ENCODE peak calls at places on chromosomes 2 and 18, in four cellular contexts. One of them, this sample, is unnamed. For H3K9me3 and H3K4me1, the result is how much of the 10 kb centered on the place peaks cover.

GRCh38 chr2:88753833-88754584 is 62.5 kb downstream of the RPIA start:
- DNase-seq in Panc1: no peak
- DNase-seq in fibroblast of lung: no peak
- DNase-seq in endothelial cell of umbilical vein: peak
- DNase-seq in this sample: no peak

GRCh38 chr2:70986499-70987189 is 8.0 kb downstream of the TEX261 start:
- DNase-seq in Panc1: no peak
- DNase-seq in fibroblast of lung: no peak
- DNase-seq in endothelial cell of umbilical vein: no peak
- DNase-seq in this sample: peak

GRCh38 chr2:192749606-192750200 is 555.0 kb upstream of the TMEFF2 start:
- DNase-seq in Panc1: no peak
- DNase-seq in fibroblast of lung: peak
- DNase-seq in endothelial cell of umbilical vein: no peak
- DNase-seq in this sample: no peak

GRCh38 chr2:68372435-68372834 is 7.4 kb downstream of the PLEK start:
- DNase-seq in Panc1: no peak
- DNase-seq in fibroblast of lung: no peak
- DNase-seq in endothelial cell of umbilical vein: no peak
- DNase-seq in this sample: no peak

GRCh38 chr18:48939368-48940097 is 11.2 kb downstream of the SMAD7 start:
- DNase-seq in Panc1: no peak
- DNase-seq in fibroblast of lung: peak
- DNase-seq in endothelial cell of umbilical vein: peak
- DNase-seq in this sample: peak

GRCh38 chr2:85797959-85798358 is 44.2 kb downstream of the ATOH8 start:
- DNase-seq in Panc1: no peak
- DNase-seq in fibroblast of lung: no peak
- DNase-seq in endothelial cell of umbilical vein: peak
- DNase-seq in this sample: no peak

GRCh38 chr2:69305712-69306611 is 81.1 kb downstream of the GFPT1 start:
- DNase-seq in Panc1: no peak
- DNase-seq in fibroblast of lung: peak
- DNase-seq in endothelial cell of umbilical vein: no peak
- DNase-seq in this sample: no peak

GRCh38 chr2:38835015-38835601 is 40.6 kb downstream of the DHX57 start:
- DNase-seq in Panc1: no peak
- DNase-seq in fibroblast of lung: peak
- DNase-seq in endothelial cell of umbilical vein: peak
- DNase-seq in this sample: no peak

GRCh38 chr2:135245055-135245454 is 193.0 kb downstream of the RAB3GAP1 start:
- DNase-seq in Panc1: no peak
- DNase-seq in fibroblast of lung: peak
- DNase-seq in endothelial cell of umbilical vein: peak
- DNase-seq in this sample: no peak

GRCh38 chr2:14552818-14553217 is 79.7 kb upstream of the LRATD1 start:
- DNase-seq in Panc1: no peak
- DNase-seq in fibroblast of lung: no peak
- DNase-seq in endothelial cell of umbilical vein: no peak
- DNase-seq in this sample: no peak

GRCh38 chr2:145413261-145413660 is 893.3 kb upstream of the ZEB2 start:
- DNase-seq in Panc1: no peak
- DNase-seq in fibroblast of lung: no peak
- DNase-seq in endothelial cell of umbilical vein: no peak
- DNase-seq in this sample: no peak

GRCh38 chr2:209391776-209392401 is 32.0 kb upstream of the MAP2 start:
- DNase-seq in Panc1: no peak
- DNase-seq in fibroblast of lung: peak
- DNase-seq in endothelial cell of umbilical vein: no peak
- DNase-seq in this sample: no peak

GRCh38 chr2:40020997-40021396 is 241.9 kb upstream of the THUMPD2 start:
- DNase-seq in Panc1: no peak
- DNase-seq in fibroblast of lung: no peak
- DNase-seq in endothelial cell of umbilical vein: no peak
- DNase-seq in this sample: no peak
- H3K9me3 ChIP-seq in Panc1: under half
- H3K9me3 ChIP-seq in fibroblast of lung: under half
- H3K9me3 ChIP-seq in endothelial cell of umbilical vein: under half
- H3K9me3 ChIP-seq in this sample: under half

DNA sequence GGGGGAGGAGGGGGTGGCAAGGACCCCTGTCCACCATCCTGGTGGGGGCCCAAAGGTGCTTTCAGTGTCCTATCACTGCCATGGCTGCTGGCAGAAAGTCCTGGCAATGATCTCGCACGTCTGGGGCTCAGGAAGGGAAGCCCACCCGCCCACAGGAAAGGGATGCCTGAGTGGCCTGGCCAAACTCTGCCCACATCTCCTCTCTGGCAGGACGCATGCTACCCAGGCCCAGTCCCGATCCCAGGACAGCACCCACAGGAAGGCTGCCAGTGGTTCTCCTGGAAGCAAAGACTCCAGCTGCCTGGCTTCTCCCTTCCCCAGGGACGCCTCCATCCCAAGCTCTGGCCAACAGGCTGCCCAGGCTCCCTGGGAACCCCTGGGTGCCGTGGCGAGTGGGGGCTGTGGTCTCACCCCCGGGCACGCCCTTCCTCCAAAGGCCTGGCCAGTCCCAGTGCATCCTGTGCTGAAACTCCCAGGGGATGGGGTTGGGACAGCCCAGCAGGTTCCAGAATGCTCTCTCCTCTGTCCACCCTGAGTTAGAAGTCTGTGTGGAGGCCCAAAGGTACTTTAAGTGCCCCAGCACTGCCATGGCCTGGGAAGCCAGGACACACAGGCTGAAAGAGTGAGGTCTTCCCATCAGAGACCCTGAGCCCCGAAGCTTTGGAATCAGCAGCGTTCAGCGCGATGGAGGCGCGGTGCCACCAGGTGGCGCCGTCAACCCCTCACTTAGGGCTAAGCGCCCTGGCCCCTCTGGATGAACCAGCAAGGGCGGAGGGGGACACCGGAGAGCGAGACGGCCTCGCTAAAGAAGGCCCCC is 29.8 kb upstream of the TAF1B start:
- DNase-seq in Panc1: no peak
- DNase-seq in fibroblast of lung: peak
- DNase-seq in endothelial cell of umbilical vein: peak
- DNase-seq in this sample: peak
- H3K4me3 ChIP-seq in Panc1: no peak
- H3K4me3 ChIP-seq in fibroblast of lung: no peak
- H3K4me3 ChIP-seq in endothelial cell of umbilical vein: no peak
- H3K4me3 ChIP-seq in this sample: no peak

GRCh38 chr2:9228781-9229469 is 22.3 kb downstream of the ASAP2 start:
- DNase-seq in Panc1: no peak
- DNase-seq in fibroblast of lung: no peak
- DNase-seq in endothelial cell of umbilical vein: no peak
- DNase-seq in this sample: no peak

GRCh38 chr2:9230051-9230802 is 23.6 kb downstream of the ASAP2 start:
- DNase-seq in Panc1: no peak
- DNase-seq in fibroblast of lung: peak
- DNase-seq in endothelial cell of umbilical vein: no peak
- DNase-seq in this sample: no peak

GRCh38 chr2:9228088-9228751 is 21.6 kb downstream of the ASAP2 start:
- DNase-seq in Panc1: no peak
- DNase-seq in fibroblast of lung: peak
- DNase-seq in endothelial cell of umbilical vein: peak
- DNase-seq in this sample: no peak

GRCh38 chr2:9230881-9231280 is 24.3 kb downstream of the ASAP2 start:
- DNase-seq in Panc1: no peak
- DNase-seq in fibroblast of lung: no peak
- DNase-seq in endothelial cell of umbilical vein: no peak
- DNase-seq in this sample: no peak

GRCh38 chr2:9229470-9229820 is 22.8 kb downstream of the ASAP2 start:
- DNase-seq in Panc1: no peak
- DNase-seq in fibroblast of lung: no peak
- DNase-seq in endothelial cell of umbilical vein: no peak
- DNase-seq in this sample: no peak
- H3K4me1 ChIP-seq in Panc1: half or more
- H3K4me1 ChIP-seq in fibroblast of lung: under half
- H3K4me1 ChIP-seq in endothelial cell of umbilical vein: half or more
- H3K4me1 ChIP-seq in this sample: under half

GRCh38 chr2:62372824-62373223 is 133.2 kb downstream of the TMEM17 start:
- DNase-seq in Panc1: no peak
- DNase-seq in fibroblast of lung: no peak
- DNase-seq in endothelial cell of umbilical vein: no peak
- DNase-seq in this sample: no peak
- H3K9me3 ChIP-seq in Panc1: under half
- H3K9me3 ChIP-seq in fibroblast of lung: under half
- H3K9me3 ChIP-seq in endothelial cell of umbilical vein: under half
- H3K9me3 ChIP-seq in this sample: under half

GRCh38 chr2:109612991-109613921 is 510 bp downstream of the SEPTIN10 start:
- DNase-seq in Panc1: no peak
- DNase-seq in fibroblast of lung: peak
- DNase-seq in endothelial cell of umbilical vein: peak
- DNase-seq in this sample: no peak

GRCh38 chr2:109607766-109608165 is 6.0 kb downstream of the SEPTIN10 start:
- DNase-seq in Panc1: no peak
- DNase-seq in fibroblast of lung: peak
- DNase-seq in endothelial cell of umbilical vein: peak
- DNase-seq in this sample: no peak

GRCh38 chr2:109611467-109612095 is 2.2 kb downstream of the SEPTIN10 start:
- DNase-seq in Panc1: no peak
- DNase-seq in fibroblast of lung: peak
- DNase-seq in endothelial cell of umbilical vein: peak
- DNase-seq in this sample: no peak

GRCh38 chr2:109613922-109614714 is at the start of the genes SEPTIN10 and SOWAHC:
- DNase-seq in Panc1: peak
- DNase-seq in fibroblast of lung: peak
- DNase-seq in endothelial cell of umbilical vein: peak
- DNase-seq in this sample: peak

DNA sequence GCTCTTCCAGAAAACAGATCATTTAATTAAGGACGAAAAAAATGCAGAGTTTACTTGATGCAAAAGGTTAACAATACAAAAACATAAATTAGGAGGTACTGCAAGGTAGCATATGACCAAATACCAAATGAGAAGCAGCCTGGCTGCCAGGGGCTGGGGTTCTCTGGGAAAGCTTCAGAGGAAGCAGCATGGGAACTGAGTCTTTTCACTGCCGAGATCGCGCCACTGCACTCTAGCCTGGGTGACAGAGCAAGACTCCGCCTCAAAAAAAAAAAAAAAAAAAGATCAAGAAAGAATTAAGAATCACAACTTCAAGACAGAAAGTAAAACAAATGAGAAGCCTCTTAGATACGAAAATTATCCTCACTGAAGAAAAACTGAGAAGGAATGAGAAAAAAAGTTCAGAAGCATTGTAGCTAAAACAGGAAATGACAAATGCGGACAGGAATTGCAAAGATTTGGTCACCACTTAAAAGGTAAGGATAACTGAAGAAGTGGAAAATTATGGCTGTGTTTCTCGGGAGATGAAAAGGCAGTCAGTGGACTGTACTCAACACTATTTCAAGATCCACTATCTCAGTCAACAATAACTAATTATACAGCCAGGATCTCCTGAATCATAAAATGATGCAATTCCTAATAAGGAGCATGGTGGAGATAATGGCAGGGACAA is 4.3 kb downstream of the SEPTIN10 start:
- DNase-seq in Panc1: no peak
- DNase-seq in fibroblast of lung: peak
- DNase-seq in endothelial cell of umbilical vein: peak
- DNase-seq in this sample: no peak
- H3K4me3 ChIP-seq in Panc1: peak
- H3K4me3 ChIP-seq in fibroblast of lung: peak
- H3K4me3 ChIP-seq in endothelial cell of umbilical vein: peak
- H3K4me3 ChIP-seq in this sample: no peak

GRCh38 chr2:118670868-118671267 is 176.6 kb downstream of the EN1 start:
- DNase-seq in Panc1: no peak
- DNase-seq in fibroblast of lung: peak
- DNase-seq in endothelial cell of umbilical vein: no peak
- DNase-seq in this sample: no peak
- H3K4me1 ChIP-seq in Panc1: under half
- H3K4me1 ChIP-seq in fibroblast of lung: under half
- H3K4me1 ChIP-seq in endothelial cell of umbilical vein: under half
- H3K4me1 ChIP-seq in this sample: under half

GRCh38 chr18:78890388-78890787 is 89.2 kb upstream of the SALL3 start:
- DNase-seq in Panc1: no peak
- DNase-seq in fibroblast of lung: no peak
- DNase-seq in endothelial cell of umbilical vein: no peak
- DNase-seq in this sample: no peak
- H3K9me3 ChIP-seq in Panc1: under half
- H3K9me3 ChIP-seq in fibroblast of lung: under half
- H3K9me3 ChIP-seq in endothelial cell of umbilical vein: under half
- H3K9me3 ChIP-seq in this sample: half or more

GRCh38 chr2:219399716-219400478 is 12.2 kb upstream of the DNPEP start:
- DNase-seq in Panc1: no peak
- DNase-seq in fibroblast of lung: no peak
- DNase-seq in endothelial cell of umbilical vein: no peak
- DNase-seq in this sample: no peak

GRCh38 chr2:219398721-219399333 is 11.1 kb upstream of the DNPEP start:
- DNase-seq in Panc1: no peak
- DNase-seq in fibroblast of lung: no peak
- DNase-seq in endothelial cell of umbilical vein: no peak
- DNase-seq in this sample: no peak

GRCh38 chr2:219401621-219402020 is 13.9 kb upstream of the DNPEP start:
- DNase-seq in Panc1: no peak
- DNase-seq in fibroblast of lung: no peak
- DNase-seq in endothelial cell of umbilical vein: no peak
- DNase-seq in this sample: no peak

GRCh38 chr2:219402665-219403515 is 15.2 kb upstream of the DNPEP start:
- DNase-seq in Panc1: peak
- DNase-seq in fibroblast of lung: peak
- DNase-seq in endothelial cell of umbilical vein: peak
- DNase-seq in this sample: no peak

GRCh38 chr2:219400562-219400961 is 12.8 kb upstream of the DNPEP start:
- DNase-seq in Panc1: no peak
- DNase-seq in fibroblast of lung: no peak
- DNase-seq in endothelial cell of umbilical vein: no peak
- DNase-seq in this sample: no peak
- H3K4me3 ChIP-seq in Panc1: no peak
- H3K4me3 ChIP-seq in fibroblast of lung: no peak
- H3K4me3 ChIP-seq in endothelial cell of umbilical vein: no peak
- H3K4me3 ChIP-seq in this sample: no peak

This sample was measured in spleen.